ENCODE peak calls at places on chromosomes 4 and X, in nine cellular contexts. A is GM12878, B is GM23338, V is DND-41, W is hepatocyte, T is fibroblast of lung, R is GM23248, J is endothelial cell of umbilical vein, E is mammary epithelial cell. C is an unnamed sample.
A peak's percentile ranks its signal among the peaks of the same experiment; 100 is the strongest.

GRCh38 chrX:134570899-134571298 is 87.4 kb downstream of the PLAC1 start:
- DNase-seq in A (no peak), B (no peak), V (no peak), W (no peak), T (no peak), R (no peak), J (no peak), E (no peak), C (no peak)

GRCh38 chrX:153868576-153869472 is 17.1 kb downstream of the L1CAM start:
- DNase-seq in A (no peak), B (no peak), V (no peak), W (no peak), T (no peak), R (no peak), J (no peak), E (no peak), C (no peak)

GRCh38 chr4:104429150-104429741 is 65.4 kb downstream of the CXXC4 start:
- DNase-seq in A (no peak), B (no peak), V (no peak), W (no peak), T (no peak), R (no peak), J (no peak), E (no peak), C (no peak)

GRCh38 chrX:128807367-128807766 is 715.9 kb downstream of the SMARCA1 start:
- DNase-seq in A (no peak), B (peak; percentile 2), V (peak; percentile 9), W (peak; percentile 10), T (no peak), R (no peak), J (no peak), E (no peak), C (no peak)

GRCh38 chr4:53019485-53020382 is 157.6 kb downstream of the RASL11B start:
- DNase-seq in A (no peak), B (no peak), V (no peak), W (peak; percentile 42), T (peak; percentile 69), R (peak; percentile 77), J (peak; percentile 45), E (peak; percentile 51), C (no peak)

GRCh38 chr4:130712038-130712437 is 1616.1 kb downstream of the C4orf33 start:
- DNase-seq in A (no peak), B (no peak), V (no peak), W (no peak), T (peak; percentile 4), R (no peak), J (peak; percentile 6), E (peak; percentile 84), C (no peak)

GRCh38 chrX:123859409-123859827 is 435 bp upstream of the XIAP start:
- DNase-seq in A (peak; percentile 21), B (peak; percentile 86), V (no peak), W (no peak), T (no peak), R (no peak), J (no peak), E (no peak), C (no peak)

GRCh38 chr4:92387459-92388069 is 83.8 kb downstream of the GRID2 start:
- DNase-seq in A (peak; percentile 4), B (peak; percentile 86), V (no peak), W (peak; percentile 68), T (peak; percentile 74), R (peak; percentile 59), J (peak; percentile 63), E (peak; percentile 25), C (peak; percentile 68)

GRCh38 chr4:185096032-185096653 is 46.9 kb upstream of the SLC25A4 start:
- DNase-seq in A (no peak), B (peak; percentile 70), V (peak; percentile 32), W (peak; percentile 63), T (peak; percentile 69), R (peak; percentile 59), J (peak; percentile 49), E (peak; percentile 16), C (peak; percentile 34)

GRCh38 chrX:8868070-8868795 is 67.0 kb upstream of the FAM9A start:
- DNase-seq in A (no peak), B (no peak), V (no peak), W (no peak), T (peak; percentile 89), R (peak; percentile 87), J (no peak), E (peak; percentile 63), C (no peak)

GRCh38 chrX:103613362-103613761 is 5.6 kb downstream of the TCEAL3 start:
- DNase-seq in A (no peak), B (no peak), V (no peak), W (no peak), T (peak; percentile 30), R (no peak), J (no peak), E (no peak), C (no peak)

GRCh38 chr4:110840221-110840654 is 217.4 kb upstream of the PITX2 start:
- DNase-seq in A (no peak), B (no peak), V (no peak), W (no peak), T (peak; percentile 85), R (peak; percentile 72), J (no peak), E (no peak), C (no peak)

GRCh38 chr4:94995684-94996394 is 238.1 kb downstream of the BMPR1B start:
- DNase-seq in A (no peak), B (peak; percentile 58), V (peak; percentile 36), W (peak; percentile 20), T (peak; percentile 26), R (peak; percentile 56), J (peak; percentile 67), E (peak; percentile 16), C (no peak)

GRCh38 chr4:82733636-82734035 is 65.0 kb downstream of the SCD5 start:
- DNase-seq in A (no peak), B (no peak), V (no peak), W (peak; percentile 32), T (peak; percentile 72), R (peak; percentile 61), J (peak; percentile 47), E (peak; percentile 92), C (no peak)

GRCh38 chr4:185896832-185897475 is 85.0 kb upstream of the SORBS2 start:
- DNase-seq in A (peak; percentile 24), B (no peak), V (no peak), W (no peak), T (no peak), R (no peak), J (no peak), E (no peak), C (no peak)

GRCh38 chr4:41866799-41867677 is 68.2 kb upstream of the TMEM33 start:
- DNase-seq in A (no peak), B (peak; percentile 70), V (no peak), W (no peak), T (no peak), R (no peak), J (no peak), E (no peak), C (no peak)

GRCh38 chr4:41865306-41865980 is 69.8 kb upstream of the TMEM33 start:
- DNase-seq in A (no peak), B (peak; percentile 69), V (no peak), W (no peak), T (no peak), R (peak; percentile 24), J (no peak), E (no peak), C (no peak)

GRCh38 chr4:41865981-41866798 is 69.0 kb upstream of the TMEM33 start:
- DNase-seq in A (no peak), B (peak; percentile 58), V (no peak), W (no peak), T (no peak), R (no peak), J (no peak), E (no peak), C (no peak)
- TF ChIP-seq EZH2 in A (no peak), B (peak; percentile 88), V (no peak), W (no peak), T (peak; percentile 92), R (peak; percentile 52), J (peak; percentile 75), E (peak; percentile 76), C (no peak)

DNA sequence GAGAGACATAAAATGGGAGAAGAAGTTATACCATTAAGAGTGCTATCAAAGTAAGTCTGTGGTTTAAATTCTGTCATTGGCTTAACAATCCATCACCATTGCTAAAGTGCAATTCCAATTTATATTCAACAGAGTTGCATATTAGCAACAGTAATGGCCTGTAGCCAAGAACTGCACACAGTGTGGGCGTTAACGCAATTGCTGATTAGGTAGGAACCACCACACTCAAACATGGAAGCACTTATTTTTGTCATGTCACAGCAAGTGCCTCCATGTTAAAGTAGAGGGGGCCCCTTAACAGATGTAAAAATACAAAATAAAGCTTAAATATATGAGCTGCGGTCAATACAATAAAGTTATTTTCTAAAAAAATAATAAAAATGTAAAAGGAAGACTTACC is 10.8 kb downstream of the LARP7 start:
- DNase-seq in A (no peak), B (peak; percentile 54), V (no peak), W (no peak), T (no peak), R (peak; percentile 5), J (no peak), E (no peak), C (no peak)
- TF ChIP-seq EZH2 in A (no peak), B (no peak), V (no peak), W (no peak), T (no peak), R (no peak), J (no peak), E (no peak), C (no peak)

DNA sequence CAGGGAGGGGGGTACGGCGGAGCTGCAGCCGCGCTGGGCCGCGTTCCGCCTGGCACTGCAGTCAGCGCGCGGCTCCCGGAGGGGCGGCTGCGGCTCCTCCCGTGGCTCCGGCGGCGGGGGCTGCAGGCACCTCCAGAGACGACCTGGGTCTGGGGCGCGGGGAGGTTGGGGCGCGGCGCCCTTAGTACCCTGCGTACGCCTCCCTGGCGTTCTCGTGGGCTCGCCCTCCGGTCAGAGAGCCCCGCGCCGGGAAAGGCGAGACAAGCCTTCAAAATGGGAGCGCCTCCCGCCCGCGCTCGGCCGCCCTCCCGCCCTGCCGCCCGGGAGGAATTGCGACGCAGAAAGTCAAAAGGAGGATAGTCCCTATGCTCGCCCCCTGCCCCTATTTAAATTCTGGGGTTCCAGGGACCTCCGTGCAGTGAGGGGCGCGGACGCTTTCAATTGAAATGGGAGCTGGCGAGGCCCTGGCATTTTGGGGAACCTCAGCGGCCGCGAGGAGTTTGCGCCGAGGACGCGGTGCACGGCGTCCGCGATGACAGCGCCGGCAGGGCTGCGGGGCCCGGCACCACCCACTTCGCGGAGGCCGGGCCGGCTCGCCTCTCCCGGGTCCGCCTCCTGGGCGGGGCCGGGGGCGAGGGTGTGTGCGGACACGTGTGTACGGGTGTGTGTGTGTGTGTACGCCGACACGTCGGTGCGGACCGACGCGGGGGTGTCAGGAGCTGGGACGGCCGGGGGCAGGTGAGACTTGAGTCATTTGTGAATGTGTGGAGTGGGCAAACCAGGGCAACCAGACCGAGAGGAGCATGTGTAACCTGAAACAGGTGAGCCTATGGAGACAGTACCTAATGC is 544 bp downstream of the HERC3 start:
- DNase-seq in A (peak; percentile 20), B (peak; percentile 69), V (peak; percentile 75), W (peak; percentile 91), T (peak; percentile 60), R (peak; percentile 93), J (peak; percentile 76), E (peak; percentile 98), C (peak; percentile 48)
- TF ChIP-seq EZH2 in A (no peak), B (no peak), V (no peak), W (no peak), T (no peak), R (no peak), J (no peak), E (no peak), C (no peak)

DNA sequence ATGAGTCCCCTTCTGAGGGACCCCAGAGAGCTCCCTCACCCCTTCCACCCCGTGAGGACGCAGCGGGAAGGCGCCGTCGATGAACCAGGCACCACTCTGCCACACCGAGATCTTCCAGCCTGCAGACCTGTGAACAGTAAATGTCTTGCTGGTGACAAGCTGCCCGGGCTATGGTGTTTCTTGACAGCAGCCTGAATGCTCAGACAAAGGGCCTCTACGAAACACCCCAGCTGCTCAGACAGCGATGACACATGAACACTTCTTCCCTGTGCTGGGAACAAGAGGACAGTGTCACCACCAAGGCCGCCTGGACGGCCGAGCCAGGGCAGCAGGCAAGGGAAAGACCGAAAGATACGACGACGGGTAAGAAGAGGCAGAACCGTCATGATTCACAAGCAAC is 30.6 kb upstream of the GTPBP6 start:
- DNase-seq in A (no peak), B (no peak), V (no peak), W (no peak), T (no peak), R (no peak), J (no peak), E (no peak), C (no peak)
- TF ChIP-seq EZH2 in A (no peak), B (no peak), V (no peak), W (no peak), T (no peak), R (no peak), J (no peak), E (no peak), C (no peak)

C was measured in HCT116.